ENCODE peak calls at places on chromosomes 1 and 21, in four cellular contexts. K is GM12878, J is endothelial cell of umbilical vein, E is SK-N-SH. P is an unnamed sample. For H3K36me3, the result is how much of the 10 kb centered on the place peaks cover.

GRCh38 chr1:182299728-182300581 is 91.6 kb downstream of the GLUL start:
- DNase-seq in J (no peak), E (peak), K (no peak), P (peak)

GRCh38 chr1:107626075-107626796 is 338.7 kb downstream of the VAV3 start:
- DNase-seq in K (peak), J (no peak), E (peak), P (no peak)

GRCh38 chr1:75233302-75233929 is 99.2 kb downstream of the LHX8 start:
- DNase-seq in J (peak), E (peak), K (peak), P (peak)

GRCh38 chr1:33137800-33138199 is 44.0 kb downstream of the TRIM62 start:
- DNase-seq in E (peak), J (peak), K (no peak), P (peak)

GRCh38 chr1:97210302-97210701 is 488.7 kb downstream of the PTBP2 start:
- DNase-seq in J (no peak), K (no peak), E (no peak), P (no peak)

GRCh38 chr1:36635284-36635683 is 152.6 kb upstream of the CSF3R start:
- DNase-seq in J (no peak), E (no peak), K (no peak), P (no peak)

GRCh38 chr1:20634594-20635084 is 1.4 kb downstream of the PINK1 start:
- DNase-seq in E (peak), K (no peak), J (no peak), P (peak)

GRCh38 chr1:201125019-201125418 is 2.0 kb downstream of the ASCL5 start:
- DNase-seq in E (no peak), K (no peak), J (peak), P (no peak)

GRCh38 chr21:36155603-36156338 is 853 bp upstream of the DOP1B start:
- DNase-seq in E (no peak), K (no peak), J (no peak), P (peak)

GRCh38 chr1:47224676-47225399 is 7.2 kb downstream of the TAL1 start:
- DNase-seq in J (no peak), K (no peak), E (peak), P (peak)

GRCh38 chr1:23544444-23545389 is 13.7 kb upstream of the E2F2 start:
- DNase-seq in J (peak), K (no peak), E (peak), P (peak)

GRCh38 chr1:112501810-112502641 is 6.7 kb upstream of the WNT2B start:
- DNase-seq in E (peak), J (peak), K (no peak), P (peak)

GRCh38 chr21:17554619-17555472 is 42.0 kb downstream of the CXADR start:
- DNase-seq in K (no peak), J (peak), E (peak), P (peak)

GRCh38 chr1:8368956-8369639 is 51.2 kb downstream of the SLC45A1 start:
- DNase-seq in K (no peak), J (no peak), E (no peak), P (no peak)

GRCh38 chr1:209899948-209900347 is 38.1 kb upstream of the SYT14 start:
- DNase-seq in K (no peak), J (peak), E (peak), P (peak)

GRCh38 chr1:151711940-151712339 is 4.7 kb downstream of the CELF3 start:
- DNase-seq in E (no peak), K (no peak), J (no peak), P (peak)

GRCh38 chr1:41954533-41954944 is 35.8 kb upstream of the HIVEP3 start:
- DNase-seq in J (peak), E (no peak), K (no peak), P (peak)
- H2AFZ ChIP-seq in J (peak), E (peak), K (no peak), P (peak)

GRCh38 chr1:225418059-225418458 is 9.8 kb downstream of the LBR start:
- DNase-seq in E (no peak), J (no peak), K (no peak), P (no peak)
- H3K36me3 ChIP-seq in E (half or more), J (under half), K (under half), P (under half)

DNA sequence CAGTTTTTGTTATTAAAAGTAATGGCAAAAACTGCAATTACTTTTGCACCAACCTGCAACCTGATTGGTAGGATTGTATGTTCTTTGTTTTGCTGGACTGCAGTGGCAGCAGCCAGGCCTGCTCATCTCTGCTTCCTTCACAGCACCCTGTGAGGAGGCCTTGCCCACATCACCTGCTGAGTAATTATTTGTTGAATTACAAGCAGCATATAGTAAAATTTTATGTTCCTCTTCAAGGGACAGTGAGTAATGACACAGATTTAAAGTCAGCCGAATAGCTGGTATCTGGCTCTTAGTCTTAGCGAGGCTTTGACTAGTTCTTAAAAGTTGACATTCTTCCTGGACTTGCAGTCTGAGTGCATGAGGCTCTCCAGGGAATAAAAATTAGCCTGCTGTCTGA is 435.1 kb downstream of the PRDM2 start:
- DNase-seq in K (no peak), E (no peak), J (no peak), P (no peak)
- TF ChIP-seq POLR2AphosphoS5 in K (no peak), E (no peak), J (no peak), P (no peak)

GRCh38 chr1:180609643-180610555 is 21.9 kb upstream of the XPR1 start:
- DNase-seq in J (no peak), K (no peak), E (no peak), P (no peak)
- H2AFZ ChIP-seq in J (no peak), K (peak), E (no peak), P (peak)

GRCh38 chr21:41445465-41445862 is 19.4 kb downstream of the MX1 start:
- DNase-seq in E (no peak), J (no peak), K (no peak), P (no peak)
- H3K36me3 ChIP-seq in E (under half), J (under half), K (half or more), P (under half)

GRCh38 chr1:154988053-154988954 is 5.1 kb upstream of the LENEP start:
- DNase-seq in K (no peak), J (no peak), E (no peak), P (no peak)

GRCh38 chr1:154978360-154978759 is 3.9 kb downstream of the CKS1B start:
- DNase-seq in K (no peak), E (no peak), J (no peak), P (no peak)

GRCh38 chr1:154987326-154987725 is 4.2 kb downstream of the FLAD1 start:
- DNase-seq in K (no peak), E (no peak), J (no peak), P (no peak)

GRCh38 chr1:154983776-154984466 is 777 bp downstream of the FLAD1 start:
- DNase-seq in E (no peak), J (no peak), K (no peak), P (no peak)

GRCh38 chr1:154982897-154983648 is at the start of gene FLAD1:
- DNase-seq in K (peak), J (peak), E (peak), P (peak)
- TF ChIP-seq POLR2AphosphoS5 in K (peak), J (peak), E (peak), P (peak)

GRCh38 chr1:193349046-193349535 is 162.7 kb upstream of the B3GALT2 start:
- DNase-seq in K (no peak), J (no peak), E (no peak), P (no peak)
- H2AFZ ChIP-seq in K (no peak), J (no peak), E (peak), P (no peak)